ENCODE peak calls at places on chromosomes 7 and 10, in four cellular contexts. One of them, this sample, is unnamed.
A peak's percentile ranks its signal among the peaks of the same experiment; 100 is the strongest.

GRCh38 chr7:154841731-154842331 is 161.1 kb downstream of the PAXIP1 start:
- DNase-seq in NCI-H774: peak; percentile 28
- DNase-seq in hippocampal formation: no peak
- DNase-seq in frontal cortex: no peak
- DNase-seq in this sample: no peak

GRCh38 chr10:34861293-34862004 is 46.4 kb upstream of the PARD3 start:
- DNase-seq in frontal cortex: no peak
- DNase-seq in NCI-H774: no peak
- DNase-seq in hippocampal formation: no peak
- DNase-seq in this sample: no peak

GRCh38 chr7:47285860-47286491 is 295.9 kb downstream of the TNS3 start:
- DNase-seq in NCI-H774: no peak
- DNase-seq in frontal cortex: no peak
- DNase-seq in hippocampal formation: no peak
- DNase-seq in this sample: no peak

GRCh38 chr7:128123291-128124037 is 92.2 kb upstream of the LRRC4 start:
- DNase-seq in NCI-H774: no peak
- DNase-seq in frontal cortex: no peak
- DNase-seq in hippocampal formation: no peak
- DNase-seq in this sample: no peak

GRCh38 chr10:117107280-117107679 is 30.8 kb downstream of the VAX1 start:
- DNase-seq in hippocampal formation: no peak
- DNase-seq in NCI-H774: no peak
- DNase-seq in frontal cortex: no peak
- DNase-seq in this sample: no peak

GRCh38 chr10:102633282-102633681 is 11.0 kb upstream of the TRIM8 start:
- DNase-seq in frontal cortex: no peak
- DNase-seq in hippocampal formation: no peak
- DNase-seq in NCI-H774: no peak
- DNase-seq in this sample: no peak

GRCh38 chr7:44141221-44141850 is at the start of gene MYL7:
- DNase-seq in NCI-H774: no peak
- DNase-seq in hippocampal formation: no peak
- DNase-seq in frontal cortex: no peak
- DNase-seq in this sample: no peak

GRCh38 chr10:48818861-48819490 is 120.7 kb downstream of the LRRC18 start:
- DNase-seq in hippocampal formation: no peak
- DNase-seq in NCI-H774: no peak
- DNase-seq in frontal cortex: no peak
- DNase-seq in this sample: no peak

GRCh38 chr7:64307254-64308018 is 6.3 kb upstream of the ZNF736 start:
- DNase-seq in frontal cortex: peak; percentile 35
- DNase-seq in hippocampal formation: peak; percentile 98
- DNase-seq in NCI-H774: peak; percentile 86
- DNase-seq in this sample: peak; percentile 94

GRCh38 chr7:36062159-36062815 is 90.8 kb upstream of the EEPD1 start:
- DNase-seq in frontal cortex: no peak
- DNase-seq in hippocampal formation: no peak
- DNase-seq in NCI-H774: no peak
- DNase-seq in this sample: no peak

GRCh38 chr7:47939425-47940036 is 8.7 kb downstream of the PKD1L1 start:
- DNase-seq in NCI-H774: no peak
- DNase-seq in hippocampal formation: no peak
- DNase-seq in frontal cortex: no peak
- DNase-seq in this sample: no peak

GRCh38 chr10:16690417-16690816 is 126.8 kb downstream of the RSU1 start:
- DNase-seq in frontal cortex: no peak
- DNase-seq in hippocampal formation: no peak
- DNase-seq in NCI-H774: no peak
- DNase-seq in this sample: no peak

GRCh38 chr7:78326870-78327269 is 528.3 kb downstream of the PHTF2 start:
- DNase-seq in hippocampal formation: peak; percentile 17
- DNase-seq in NCI-H774: no peak
- DNase-seq in frontal cortex: no peak
- DNase-seq in this sample: no peak

GRCh38 chr7:137130751-137131158 is 212.8 kb downstream of the PTN start:
- DNase-seq in hippocampal formation: no peak
- DNase-seq in frontal cortex: no peak
- DNase-seq in NCI-H774: no peak
- DNase-seq in this sample: no peak

GRCh38 chr10:33010132-33011037 is 52.4 kb upstream of the ITGB1 start:
- DNase-seq in frontal cortex: no peak
- DNase-seq in hippocampal formation: no peak
- DNase-seq in NCI-H774: no peak
- DNase-seq in this sample: no peak

GRCh38 chr10:99534939-99535763 is 2.4 kb downstream of the NKX2-3 start:
- DNase-seq in frontal cortex: no peak
- DNase-seq in NCI-H774: no peak
- DNase-seq in hippocampal formation: no peak
- DNase-seq in this sample: peak; percentile 69

GRCh38 chr7:128735433-128735832 is 3.7 kb upstream of the CALU start:
- DNase-seq in hippocampal formation: no peak
- DNase-seq in frontal cortex: no peak
- DNase-seq in NCI-H774: no peak
- DNase-seq in this sample: peak; percentile 34

GRCh38 chr10:62844280-62845011 is 28.3 kb upstream of the EGR2 start:
- DNase-seq in NCI-H774: no peak
- DNase-seq in frontal cortex: no peak
- DNase-seq in hippocampal formation: no peak
- DNase-seq in this sample: no peak

GRCh38 chr7:1925349-1925748 is 255.3 kb downstream of the ELFN1 start:
- DNase-seq in NCI-H774: no peak
- DNase-seq in hippocampal formation: no peak
- DNase-seq in frontal cortex: no peak
- DNase-seq in this sample: no peak

GRCh38 chr10:5447611-5448071 is 35.3 kb downstream of the NET1 start:
- DNase-seq in frontal cortex: no peak
- DNase-seq in hippocampal formation: no peak
- DNase-seq in NCI-H774: no peak
- DNase-seq in this sample: peak; percentile 14

GRCh38 chr7:6175642-6176041 is 96.8 kb downstream of the CYTH3 start:
- DNase-seq in NCI-H774: no peak
- DNase-seq in hippocampal formation: no peak
- DNase-seq in frontal cortex: peak; percentile 8
- DNase-seq in this sample: no peak

GRCh38 chr10:63801139-63801538 is 279.9 kb downstream of the REEP3 start:
- DNase-seq in hippocampal formation: no peak
- DNase-seq in frontal cortex: no peak
- DNase-seq in NCI-H774: no peak
- DNase-seq in this sample: no peak

GRCh38 chr10:78717200-78717599 is 351.6 kb upstream of the ZMIZ1 start:
- DNase-seq in frontal cortex: no peak
- DNase-seq in hippocampal formation: no peak
- DNase-seq in NCI-H774: no peak
- DNase-seq in this sample: no peak

GRCh38 chr10:91891285-91892001 is 17.8 kb downstream of the FGFBP3 start:
- DNase-seq in hippocampal formation: no peak
- DNase-seq in frontal cortex: no peak
- DNase-seq in NCI-H774: no peak
- DNase-seq in this sample: no peak

GRCh38 chr7:20816389-20816959 is 29.8 kb upstream of the SP8 start:
- DNase-seq in hippocampal formation: no peak
- DNase-seq in NCI-H774: no peak
- DNase-seq in frontal cortex: no peak
- DNase-seq in this sample: no peak

GRCh38 chr7:30136339-30136738 is 1.6 kb downstream of the MTURN start:
- DNase-seq in frontal cortex: no peak
- DNase-seq in hippocampal formation: no peak
- DNase-seq in NCI-H774: no peak
- DNase-seq in this sample: no peak

GRCh38 chr7:151796091-151796870 is 80.6 kb downstream of the PRKAG2 start:
- DNase-seq in frontal cortex: no peak
- DNase-seq in hippocampal formation: no peak
- DNase-seq in NCI-H774: no peak
- DNase-seq in this sample: no peak

GRCh38 chr10:114021135-114021534 is 22.5 kb upstream of the ADRB1 start:
- DNase-seq in hippocampal formation: no peak
- DNase-seq in NCI-H774: no peak
- DNase-seq in frontal cortex: no peak
- DNase-seq in this sample: no peak

GRCh38 chr10:132292972-132293415 is 14.8 kb downstream of the STK32C start:
- DNase-seq in hippocampal formation: no peak
- DNase-seq in frontal cortex: no peak
- DNase-seq in NCI-H774: no peak
- DNase-seq in this sample: no peak

GRCh38 chr10:68813554-68813953 is 13.8 kb upstream of the STOX1 start:
- DNase-seq in NCI-H774: no peak
- DNase-seq in frontal cortex: no peak
- DNase-seq in hippocampal formation: peak; percentile 17
- DNase-seq in this sample: no peak

GRCh38 chr10:5575482-5576153 is 50.9 kb downstream of the CALML3 start:
- DNase-seq in hippocampal formation: peak; percentile 1
- DNase-seq in NCI-H774: peak; percentile 18
- DNase-seq in frontal cortex: no peak
- DNase-seq in this sample: no peak

GRCh38 chr10:83352588-83352987 is 786.7 kb upstream of the GHITM start:
- DNase-seq in NCI-H774: no peak
- DNase-seq in hippocampal formation: no peak
- DNase-seq in frontal cortex: no peak
- DNase-seq in this sample: no peak

GRCh38 chr7:120740348-120740747 is 117.6 kb downstream of the TSPAN12 start:
- DNase-seq in NCI-H774: peak; percentile 27
- DNase-seq in frontal cortex: no peak
- DNase-seq in hippocampal formation: no peak
- DNase-seq in this sample: no peak

GRCh38 chr10:49534670-49535381 is 4.1 kb downstream of the ERCC6 start:
- DNase-seq in NCI-H774: no peak
- DNase-seq in frontal cortex: no peak
- DNase-seq in hippocampal formation: no peak
- DNase-seq in this sample: peak; percentile 62

GRCh38 chr10:88892223-88892967 is 12.3 kb downstream of the STAMBPL1 start:
- DNase-seq in NCI-H774: no peak
- DNase-seq in frontal cortex: no peak
- DNase-seq in hippocampal formation: no peak
- DNase-seq in this sample: no peak